ENCODE peak calls at places on chromosomes 1 and 21, in six cellular contexts. Y is breast epithelium, W is IMR-90, T is retinal pigment epithelial cell, L is RWPE1, Q is B cell. P is an unnamed sample.

GRCh38 chr1:217614319-217614718 is 16.6 kb downstream of the GPATCH2 start:
- DNase-seq in Y (no peak), W (no peak), T (no peak), L (no peak), Q (no peak), P (no peak)

GRCh38 chr21:42768324-42769121 is 110.8 kb downstream of the WDR4 start:
- DNase-seq in Y (no peak), W (no peak), T (no peak), L (no peak), Q (no peak), P (no peak)

GRCh38 chr1:229557214-229557850 is 1.2 kb downstream of the ABCB10 start:
- DNase-seq in Y (no peak), W (peak; percentile 34), T (no peak), L (no peak), Q (no peak), P (no peak)

GRCh38 chr1:151158751-151159251 is 2.4 kb downstream of the TNFAIP8L2 start:
- DNase-seq in Y (no peak), W (no peak), T (no peak), L (no peak), Q (no peak), P (no peak)

GRCh38 chr21:38619865-38620513 is 121.7 kb upstream of the ERG start:
- DNase-seq in Y (no peak), W (no peak), T (no peak), L (no peak), Q (no peak), P (no peak)

GRCh38 chr1:8266436-8267165 is 51.3 kb upstream of the SLC45A1 start:
- DNase-seq in Y (no peak), W (no peak), T (peak; percentile 26), L (no peak), Q (no peak), P (no peak)

GRCh38 chr1:198496216-198497143 is 44.0 kb downstream of the ATP6V1G3 start:
- DNase-seq in Y (no peak), W (peak; percentile 81), T (no peak), L (peak; percentile 77), Q (no peak), P (no peak)

GRCh38 chr21:45909238-45909785 is 72.3 kb upstream of the COL6A1 start:
- DNase-seq in Y (no peak), W (no peak), T (no peak), L (no peak), Q (no peak), P (no peak)

GRCh38 chr1:112358798-112359408 is 37.1 kb upstream of the CTTNBP2NL start:
- DNase-seq in Y (peak; percentile 66), W (peak; percentile 45), T (no peak), L (peak; percentile 51), Q (peak; percentile 21), P (peak; percentile 25)

GRCh38 chr1:41850029-41850428 is 68.7 kb downstream of the HIVEP3 start:
- DNase-seq in Y (no peak), W (no peak), T (no peak), L (no peak), Q (no peak), P (no peak)

GRCh38 chr1:6245869-6246496 is 2.0 kb downstream of the HES3 start:
- DNase-seq in Y (no peak), W (no peak), T (no peak), L (no peak), Q (peak; percentile 60), P (no peak)

GRCh38 chr1:16979475-16980327 is 719 bp downstream of the MFAP2 start:
- DNase-seq in Y (no peak), W (no peak), T (no peak), L (no peak), Q (peak; percentile 71), P (no peak)

GRCh38 chr1:147316968-147317367 is 74.5 kb downstream of the CHD1L start:
- DNase-seq in Y (no peak), W (no peak), T (no peak), L (no peak), Q (no peak), P (no peak)

GRCh38 chr1:119055568-119055967 is 67.4 kb upstream of the TBX15 start:
- DNase-seq in Y (no peak), W (no peak), T (no peak), L (no peak), Q (no peak), P (no peak)

GRCh38 chr1:247681288-247681897 is 1.9 kb upstream of the OR13G1 start:
- DNase-seq in Y (no peak), W (peak; percentile 27), T (peak; percentile 18), L (peak; percentile 1), Q (peak; percentile 28), P (peak; percentile 22)

GRCh38 chr1:30779294-30780071 is 21.9 kb upstream of the LAPTM5 start:
- DNase-seq in Y (peak; percentile 83), W (peak; percentile 48), T (no peak), L (peak; percentile 61), Q (peak; percentile 85), P (no peak)

GRCh38 chr1:96388421-96389310 is 332.9 kb upstream of the PTBP2 start:
- DNase-seq in Y (no peak), W (peak; percentile 87), T (peak; percentile 55), L (no peak), Q (no peak), P (no peak)

GRCh38 chr21:31730687-31731111 is 1.2 kb downstream of the SCAF4 start:
- DNase-seq in Y (no peak), W (peak; percentile 28), T (no peak), L (peak; percentile 41), Q (no peak), P (no peak)

GRCh38 chr1:37765937-37766664 is 1.2 kb upstream of the EPHA10 start:
- DNase-seq in Y (no peak), W (no peak), T (no peak), L (no peak), Q (no peak), P (no peak)
- TF ChIP-seq CTCF in Y (no peak), W (no peak), T (no peak), L (no peak), Q (no peak), P (no peak)

GRCh38 chr21:44267655-44268142 is 6.0 kb upstream of the DNMT3L start:
- DNase-seq in Y (no peak), W (no peak), T (no peak), L (no peak), Q (peak; percentile 72), P (no peak)
- TF ChIP-seq CTCF in Y (no peak), W (peak; percentile 3), T (no peak), L (peak; percentile 8), Q (peak; percentile 40), P (no peak)

GRCh38 chr1:43974443-43975248 is at the start of gene ATP6V0B:
- DNase-seq in Y (peak; percentile 98), W (peak; percentile 89), T (peak; percentile 68), L (peak; percentile 94), Q (peak; percentile 98), P (peak; percentile 75)
- TF ChIP-seq CTCF in Y (peak; percentile 54), W (peak; percentile 23), T (no peak), L (no peak), Q (no peak), P (peak; percentile 22)

DNA sequence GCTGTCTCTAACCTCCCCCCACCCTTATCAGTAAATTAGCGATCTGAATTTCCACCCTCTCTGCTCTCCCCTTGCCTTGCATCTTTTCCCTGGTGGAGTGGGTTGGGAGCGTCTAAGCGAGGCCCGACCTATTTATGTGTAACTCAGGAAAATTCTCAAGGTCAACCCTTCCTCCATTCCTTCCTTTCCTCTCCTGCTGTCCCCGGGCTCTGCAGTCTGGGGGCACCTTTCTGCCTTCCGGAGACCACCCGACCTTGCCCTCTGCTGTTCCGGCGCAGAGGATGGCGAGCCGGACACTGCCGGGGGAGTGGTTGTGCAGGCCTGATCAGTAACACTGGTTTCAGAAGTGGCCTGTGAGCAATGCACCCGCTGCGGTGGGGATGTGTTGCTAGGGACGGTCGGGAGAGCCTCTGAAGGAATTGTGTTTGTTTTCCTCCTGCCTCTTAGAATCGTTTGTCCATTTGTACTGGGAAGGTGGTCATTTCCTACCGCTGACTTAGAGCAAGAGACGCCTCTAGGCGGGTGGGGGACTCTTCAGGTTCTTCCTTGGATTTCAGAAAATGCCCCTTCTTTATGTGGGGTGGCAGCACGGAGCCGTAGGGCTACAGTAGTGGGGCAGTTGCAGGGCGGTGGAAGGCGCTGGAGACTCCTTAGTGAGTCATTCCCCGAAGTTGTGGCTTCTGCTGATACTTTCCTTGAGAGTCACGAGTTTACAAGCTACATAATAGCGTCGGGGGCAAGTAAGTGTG is 543 bp downstream of the MGST3 start:
- DNase-seq in Y (peak; percentile 56), W (peak; percentile 89), T (peak; percentile 54), L (peak; percentile 64), Q (no peak), P (no peak)
- TF ChIP-seq CTCF in Y (no peak), W (peak; percentile 34), T (peak; percentile 13), L (no peak), Q (no peak), P (peak; percentile 1)

GRCh38 chr1:201795066-201795465 is 33.9 kb upstream of the IPO9 start:
- DNase-seq in Y (no peak), W (no peak), T (no peak), L (peak; percentile 39), Q (no peak), P (no peak)
- TF ChIP-seq CTCF in Y (no peak), W (peak; percentile 50), T (peak; percentile 56), L (peak; percentile 19), Q (no peak), P (peak; percentile 16)

GRCh38 chr1:215992620-215993019 is 425.5 kb downstream of the KCTD3 start:
- DNase-seq in Y (no peak), W (peak; percentile 43), T (no peak), L (peak; percentile 11), Q (no peak), P (no peak)
- TF ChIP-seq CTCF in Y (peak; percentile 16), W (peak; percentile 71), T (peak; percentile 61), L (peak; percentile 22), Q (no peak), P (peak; percentile 45)

GRCh38 chr1:25905680-25906643 is at the start of gene STMN1:
- DNase-seq in Y (peak; percentile 83), W (peak; percentile 89), T (peak; percentile 66), L (peak; percentile 90), Q (peak; percentile 95), P (no peak)
- TF ChIP-seq CTCF in Y (no peak), W (no peak), T (no peak), L (no peak), Q (no peak), P (no peak)

P was measured in LNCaP clone FGC.